ENCODE peak calls at places on chromosome 10, in ten cellular contexts. A is trophoblast cell; P is effector memory CD4-positive, alpha-beta T cell; D is HFF-Myc; N is PC-3; F is cardiac muscle cell; U is NB4; Q is pancreas; H is choroid plexus epithelial cell; Z is HCT116. X is an unnamed sample.

GRCh38 chr10:125006921-125007391 is 65.0 kb downstream of the ZRANB1 start:
- DNase-seq in A (no peak), P (no peak), D (peak), N (no peak), F (peak), U (no peak), Q (peak), H (peak), Z (no peak), X (no peak)

GRCh38 chr10:133420028-133420427 is 4.4 kb downstream of the SPRN start:
- DNase-seq in A (no peak), P (no peak), D (no peak), N (no peak), F (no peak), U (no peak), Q (no peak), H (no peak), Z (no peak), X (no peak)

GRCh38 chr10:36634916-36635315 is 490.5 kb upstream of the ANKRD30A start:
- DNase-seq in A (no peak), P (no peak), D (peak), N (peak), F (peak), U (no peak), Q (no peak), H (peak), Z (no peak), X (no peak)

GRCh38 chr10:125216309-125216708 is 55.9 kb upstream of the CTBP2 start:
- DNase-seq in A (no peak), P (no peak), D (no peak), N (no peak), F (no peak), U (no peak), Q (no peak), H (no peak), Z (no peak), X (no peak)

GRCh38 chr10:100470367-100470766 is 7.6 kb downstream of the WNT8B start:
- DNase-seq in A (no peak), P (no peak), D (no peak), N (peak), F (peak), U (no peak), Q (no peak), H (no peak), Z (no peak), X (no peak)

GRCh38 chr10:10716972-10717371 is 300.7 kb upstream of the CELF2 start:
- DNase-seq in A (no peak), P (no peak), D (no peak), N (no peak), F (no peak), U (no peak), Q (no peak), H (no peak), Z (no peak), X (no peak)

GRCh38 chr10:51700228-51700835 is 937 bp upstream of the CSTF2T start:
- DNase-seq in A (no peak), P (no peak), D (no peak), N (peak), F (peak), U (no peak), Q (no peak), H (peak), Z (no peak), X (no peak)

GRCh38 chr10:132392184-132392800 is 4.7 kb upstream of the PWWP2B start:
- DNase-seq in A (no peak), P (no peak), D (no peak), N (no peak), F (no peak), U (no peak), Q (no peak), H (no peak), Z (no peak), X (no peak)

GRCh38 chr10:127715249-127715648 is 21.7 kb upstream of the FOXI2 start:
- DNase-seq in A (no peak), P (no peak), D (no peak), N (no peak), F (no peak), U (no peak), Q (no peak), H (no peak), Z (no peak), X (no peak)

DNA sequence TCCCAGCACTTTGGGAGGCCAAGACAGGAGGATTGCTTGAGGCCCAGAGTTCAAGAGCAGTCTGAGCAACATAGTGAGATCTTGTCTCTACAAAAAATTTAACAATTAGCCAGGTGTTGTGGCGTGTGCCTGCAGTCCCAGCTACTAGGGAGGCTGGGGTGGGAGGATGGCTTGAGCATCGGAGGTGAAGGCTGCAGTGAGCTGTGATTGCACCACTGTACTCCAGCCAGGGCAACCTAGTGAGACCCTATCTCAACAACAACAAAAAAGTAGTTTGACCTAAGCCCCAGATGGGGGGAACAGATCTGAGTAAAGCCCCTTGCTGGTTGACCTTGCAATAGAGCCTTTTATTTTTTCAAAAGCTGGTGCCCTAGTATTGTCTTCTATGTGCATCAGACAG is 15.6 kb upstream of the CCSER2 start:
- DNase-seq in A (no peak), P (no peak), D (no peak), N (no peak), F (no peak), U (no peak), Q (no peak), H (no peak), Z (no peak), X (no peak)
- H3K4me3 ChIP-seq in A (no peak), P (no peak), D (no peak), N (no peak), F (no peak), U (no peak), Q (no peak), H (no peak), Z (no peak), X (no peak)

DNA sequence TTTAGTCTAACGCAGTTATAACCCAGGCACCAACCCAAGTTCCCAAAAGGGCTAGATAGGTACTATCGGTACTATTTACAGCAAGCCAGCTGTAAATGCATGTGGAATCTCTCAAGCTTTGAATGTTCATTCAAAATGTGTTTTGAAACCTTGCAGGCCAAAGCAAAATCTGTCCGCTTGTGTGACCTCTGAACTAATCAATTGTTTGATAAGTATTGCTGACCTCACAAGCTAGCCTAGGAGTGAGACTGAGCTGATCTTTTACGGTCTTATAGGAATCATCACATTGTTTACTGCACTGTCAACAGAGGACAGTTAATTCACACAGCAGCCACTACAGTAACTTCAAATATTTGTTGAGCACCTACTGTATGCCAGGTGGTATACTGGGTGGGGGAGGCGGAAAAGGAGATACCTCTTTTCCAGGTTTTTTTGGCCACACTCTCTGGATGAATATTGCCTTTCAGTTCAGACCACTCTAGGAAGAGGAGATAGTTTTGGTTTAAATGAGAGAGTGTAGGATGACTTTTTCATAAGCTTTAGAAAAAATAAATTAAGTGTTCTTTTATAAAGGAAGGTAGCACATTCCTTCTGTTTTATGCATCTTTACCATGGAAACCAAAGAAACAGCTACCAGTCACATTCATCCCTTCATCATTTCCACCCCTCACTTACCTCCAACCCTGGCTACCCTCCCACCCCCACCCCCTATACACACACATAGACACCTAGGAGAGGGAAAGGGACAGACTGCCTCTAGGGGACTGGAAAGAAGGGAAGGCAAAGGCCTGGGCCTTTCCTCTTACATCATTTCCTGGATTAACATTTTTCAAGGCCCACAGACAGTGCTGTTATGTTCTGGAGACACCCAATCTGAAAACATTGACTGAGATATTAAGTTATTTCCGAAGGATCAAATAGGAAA is 2.4 kb downstream of the PAPSS2 start:
- DNase-seq in A (no peak), P (no peak), D (no peak), N (peak), F (peak), U (no peak), Q (no peak), H (peak), Z (no peak), X (no peak)
- H3K4me3 ChIP-seq in A (no peak), P (no peak), D (peak), N (no peak), F (no peak), U (no peak), Q (no peak), H (peak), Z (no peak), X (no peak)

DNA sequence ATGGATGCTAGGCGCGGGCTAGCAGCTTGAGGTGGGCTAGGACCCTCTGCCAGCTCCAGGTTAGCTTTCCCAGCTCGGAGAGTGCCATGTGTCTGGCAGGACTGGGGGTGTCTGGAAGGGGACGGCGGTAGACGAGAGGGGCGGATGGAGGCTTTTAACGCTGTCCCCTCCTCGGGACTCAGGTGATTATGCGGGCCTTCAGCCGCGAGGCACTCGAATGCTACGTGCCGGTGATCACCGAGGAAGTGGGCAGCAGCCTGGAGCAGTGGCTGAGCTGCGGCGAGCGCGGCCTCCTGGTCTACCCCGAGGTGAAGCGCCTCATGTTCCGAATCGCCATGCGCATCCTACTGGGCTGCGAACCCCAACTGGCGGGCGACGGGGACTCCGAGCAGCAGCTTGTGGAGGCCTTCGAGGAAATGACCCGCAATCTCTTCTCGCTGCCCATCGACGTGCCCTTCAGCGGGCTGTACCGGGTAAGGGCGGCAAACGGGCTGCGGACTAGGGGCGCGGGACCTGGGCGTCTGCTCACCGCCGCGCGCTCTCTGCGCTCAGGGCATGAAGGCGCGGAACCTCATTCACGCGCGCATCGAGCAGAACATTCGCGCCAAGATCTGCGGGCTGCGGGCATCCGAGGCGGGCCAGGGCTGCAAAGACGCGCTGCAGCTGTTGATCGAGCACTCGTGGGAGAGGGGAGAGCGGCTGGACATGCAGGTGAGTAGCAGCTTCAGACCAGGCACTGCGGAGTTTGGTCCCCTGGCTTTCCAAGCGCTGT is 1.1 kb downstream of the CYP26A1 start:
- DNase-seq in A (peak), P (no peak), D (no peak), N (no peak), F (no peak), U (no peak), Q (peak), H (no peak), Z (no peak), X (no peak)
- H3K4me3 ChIP-seq in A (peak), P (no peak), D (peak), N (peak), F (peak), U (no peak), Q (no peak), H (no peak), Z (peak), X (no peak)

GRCh38 chr10:74814792-74815191 is 11.6 kb upstream of the KAT6B start:
- DNase-seq in A (no peak), P (no peak), D (no peak), N (no peak), F (peak), U (no peak), Q (no peak), H (no peak), Z (no peak), X (no peak)

GRCh38 chr10:74810087-74810486 is 16.3 kb upstream of the KAT6B start:
- DNase-seq in A (no peak), P (no peak), D (no peak), N (peak), F (no peak), U (no peak), Q (no peak), H (no peak), Z (no peak), X (no peak)

GRCh38 chr10:74813860-74814259 is 12.5 kb upstream of the KAT6B start:
- DNase-seq in A (no peak), P (no peak), D (no peak), N (no peak), F (no peak), U (no peak), Q (no peak), H (no peak), Z (no peak), X (no peak)

GRCh38 chr10:74816824-74817498 is 9.4 kb upstream of the KAT6B start:
- DNase-seq in A (no peak), P (no peak), D (no peak), N (peak), F (no peak), U (peak), Q (no peak), H (no peak), Z (no peak), X (no peak)

GRCh38 chr10:74813371-74813770 is 13.0 kb upstream of the KAT6B start:
- DNase-seq in A (no peak), P (no peak), D (no peak), N (no peak), F (no peak), U (no peak), Q (no peak), H (no peak), Z (no peak), X (no peak)
- H3K4me3 ChIP-seq in A (no peak), P (no peak), D (no peak), N (no peak), F (no peak), U (no peak), Q (no peak), H (peak), Z (no peak), X (no peak)

GRCh38 chr10:71761541-71762113 is 11.7 kb downstream of the VSIR start:
- DNase-seq in A (no peak), P (no peak), D (no peak), N (no peak), F (no peak), U (no peak), Q (no peak), H (no peak), Z (no peak), X (no peak)
- H3K4me3 ChIP-seq in A (no peak), P (no peak), D (no peak), N (no peak), F (no peak), U (no peak), Q (no peak), H (no peak), Z (no peak), X (no peak)

DNA sequence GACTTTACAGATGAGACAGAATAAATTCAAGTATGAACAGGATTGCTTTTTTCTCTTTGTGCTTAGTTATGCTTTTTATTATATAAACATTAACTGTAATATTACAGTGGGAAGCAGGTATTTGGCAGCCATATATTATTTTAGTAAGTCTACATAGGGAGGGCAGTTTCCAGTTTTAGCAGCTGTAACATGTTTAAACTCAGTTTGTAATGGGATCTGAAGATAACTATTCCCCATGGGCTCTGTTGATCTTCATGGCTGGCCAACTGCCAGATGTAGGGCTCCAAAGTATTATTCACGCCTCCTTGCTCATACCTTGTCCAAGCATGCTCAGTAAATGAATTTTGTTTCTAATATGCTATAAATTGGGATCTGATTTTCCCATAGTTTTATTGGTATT is 182.4 kb downstream of the ARID5B start:
- DNase-seq in A (no peak), P (no peak), D (no peak), N (peak), F (peak), U (no peak), Q (no peak), H (peak), Z (no peak), X (no peak)
- H3K4me3 ChIP-seq in A (no peak), P (no peak), D (no peak), N (no peak), F (no peak), U (no peak), Q (no peak), H (no peak), Z (no peak), X (no peak)

DNA sequence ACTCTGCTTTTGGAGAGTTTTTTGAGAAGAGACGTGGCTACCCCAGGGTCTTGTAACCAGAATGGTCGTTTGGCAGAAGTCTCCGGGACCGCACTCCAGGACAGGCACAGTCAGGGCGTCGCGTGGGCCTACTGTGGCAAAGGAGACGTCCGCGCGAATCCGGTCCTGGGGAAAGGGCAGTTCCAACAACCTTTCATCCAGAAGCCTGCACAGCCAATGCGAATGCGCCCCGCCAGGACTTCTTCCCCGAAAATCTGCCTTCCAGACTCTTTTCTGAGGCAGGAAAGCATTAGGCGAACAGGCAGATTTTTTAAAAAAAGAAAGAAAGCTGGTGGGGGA is 2.0 kb downstream of the HPSE2 start:
- DNase-seq in A (no peak), P (no peak), D (no peak), N (no peak), F (peak), U (no peak), Q (no peak), H (no peak), Z (no peak), X (no peak)
- H3K4me3 ChIP-seq in A (no peak), P (peak), D (peak), N (no peak), F (peak), U (peak), Q (no peak), H (peak), Z (no peak), X (no peak)

X was measured in CD8-positive, alpha-beta memory T cell.